ENCODE peak calls at places on chromosome 21, in six cellular contexts. F is CD8-positive, alpha-beta memory T cell; B is AG10803; Y is CD8-positive, alpha-beta T cell; L is posterior vena cava; W is amygdala. D is an unnamed sample.

GRCh38 chr21:26011292-26011940 is 159.2 kb downstream of the APP start:
- DNase-seq in F (no peak), Y (no peak), L (no peak), W (no peak), B (no peak), D (no peak)

GRCh38 chr21:32611471-32611997 is 643 bp downstream of the CFAP298 start:
- DNase-seq in F (peak), Y (no peak), W (no peak), B (peak), L (no peak), D (no peak)

GRCh38 chr21:44012474-44013379 is 618 bp downstream of the TRAPPC10 start:
- DNase-seq in W (no peak), Y (peak), L (peak), F (peak), B (peak), D (peak)

GRCh38 chr21:44870748-44871495 is 2.6 kb downstream of the PTTG1IP start:
- DNase-seq in F (peak), W (no peak), Y (no peak), L (peak), B (no peak), D (peak)

GRCh38 chr21:45570826-45571601 is 28.8 kb upstream of the SLC19A1 start:
- DNase-seq in Y (no peak), B (peak), W (no peak), F (no peak), L (no peak), D (peak)

GRCh38 chr21:34029724-34030528 is 43.5 kb upstream of the MRPS6 start:
- DNase-seq in W (no peak), B (peak), Y (no peak), F (peak), L (no peak), D (no peak)

GRCh38 chr21:45142469-45142868 is 68.1 kb downstream of the ADARB1 start:
- DNase-seq in W (no peak), B (peak), L (peak), Y (no peak), F (no peak), D (peak)

GRCh38 chr21:41171210-41171609 is 3.2 kb downstream of the BACE2 start:
- DNase-seq in B (no peak), L (no peak), Y (no peak), W (no peak), F (no peak), D (no peak)

GRCh38 chr21:17903029-17903806 is 84.1 kb upstream of the C21orf91 start:
- DNase-seq in F (no peak), B (peak), L (no peak), W (no peak), Y (no peak), D (no peak)

GRCh38 chr21:16117851-16118592 is 388.2 kb downstream of the USP25 start:
- DNase-seq in W (no peak), Y (no peak), L (no peak), F (no peak), B (peak), D (no peak)

GRCh38 chr21:37087188-37087587 is 14.1 kb downstream of the TTC3 start:
- DNase-seq in F (no peak), B (peak), L (no peak), W (no peak), Y (no peak), D (no peak)

GRCh38 chr21:16193758-16194606 is 464.2 kb downstream of the USP25 start:
- DNase-seq in W (peak), L (peak), F (no peak), B (peak), Y (no peak), D (peak)

GRCh38 chr21:31185663-31186062 is 147.4 kb upstream of the KRTAP19-8 start:
- DNase-seq in F (no peak), B (no peak), W (no peak), L (no peak), Y (no peak), D (no peak)

GRCh38 chr21:28776251-28776650 is 216.4 kb downstream of the LTN1 start:
- DNase-seq in W (no peak), L (no peak), F (no peak), Y (no peak), B (peak), D (no peak)

GRCh38 chr21:38392722-38393121 is 105.6 kb downstream of the ERG start:
- DNase-seq in L (no peak), Y (no peak), W (no peak), F (no peak), B (no peak), D (no peak)

GRCh38 chr21:16308269-16308668 is 578.5 kb downstream of the USP25 start:
- DNase-seq in L (no peak), W (no peak), F (no peak), B (peak), Y (no peak), D (no peak)

GRCh38 chr21:37398697-37399096 is 32.1 kb downstream of the DYRK1A start:
- DNase-seq in W (no peak), L (no peak), Y (no peak), F (no peak), B (no peak), D (no peak)

GRCh38 chr21:29164330-29164942 is 34.0 kb downstream of the MAP3K7CL start:
- DNase-seq in Y (no peak), B (peak), L (no peak), F (no peak), W (no peak), D (no peak)

GRCh38 chr21:31580866-31581276 is 78.6 kb upstream of the SOD1 start:
- DNase-seq in B (peak), F (peak), L (no peak), W (no peak), Y (peak), D (no peak)

GRCh38 chr21:15557925-15558324 is 171.9 kb upstream of the USP25 start:
- DNase-seq in Y (no peak), B (no peak), W (no peak), F (no peak), L (no peak), D (no peak)

GRCh38 chr21:41953831-41954653 is at the start of gene C2CD2:
- DNase-seq in L (peak), Y (no peak), B (peak), W (no peak), F (no peak), D (peak)

GRCh38 chr21:26788783-26789182 is 56.4 kb downstream of the ADAMTS1 start:
- DNase-seq in Y (no peak), F (no peak), L (peak), W (no peak), B (no peak), D (no peak)

GRCh38 chr21:21731626-21732025 is 733.4 kb downstream of the NCAM2 start:
- DNase-seq in F (no peak), B (no peak), L (no peak), Y (no peak), W (no peak), D (no peak)

GRCh38 chr21:34761758-34762330 is 93.0 kb downstream of the CLIC6 start:
- DNase-seq in B (no peak), F (no peak), W (no peak), L (no peak), Y (no peak), D (no peak)

GRCh38 chr21:32475162-32475812 is 62.8 kb downstream of the EVA1C start:
- DNase-seq in L (no peak), Y (no peak), B (peak), F (no peak), W (no peak), D (no peak)

GRCh38 chr21:39373634-39374033 is 24.7 kb upstream of the HMGN1 start:
- DNase-seq in Y (no peak), L (no peak), W (no peak), B (peak), F (no peak), D (no peak)

GRCh38 chr21:16455978-16456377 is 726.2 kb downstream of the USP25 start:
- DNase-seq in F (no peak), W (peak), Y (no peak), B (peak), L (no peak), D (no peak)

GRCh38 chr21:40846057-40846456 is 901 bp downstream of the DSCAM start:
- DNase-seq in F (no peak), B (no peak), L (no peak), W (no peak), Y (no peak), D (no peak)

GRCh38 chr21:23968008-23968407 is 1639.3 kb downstream of the MRPL39 start:
- DNase-seq in F (no peak), Y (no peak), W (no peak), L (no peak), B (no peak), D (no peak)

GRCh38 chr21:42753804-42754203 is 100.4 kb downstream of the PDE9A start:
- DNase-seq in W (no peak), Y (no peak), L (no peak), B (no peak), F (no peak), D (no peak)

GRCh38 chr21:29540289-29540688 is 241.6 kb downstream of the BACH1 start:
- DNase-seq in B (no peak), L (no peak), Y (no peak), W (no peak), F (no peak), D (no peak)